ENCODE peak calls at places on chromosomes 3 and 15, in seven cellular contexts. Q is thoracic aorta; S is H7; R is CD8-positive, alpha-beta memory T cell; L is HEK293T; F is astrocyte of the spinal cord; W is epithelial cell of esophagus. T is an unnamed sample.

GRCh38 chr3:156826144-156826895 is at the start of gene LEKR1:
- DNase-seq in Q (peak), S (peak), R (peak), L (peak), F (peak), W (peak), T (peak)

GRCh38 chr3:180421221-180421620 is 180.7 kb upstream of the TTC14 start:
- DNase-seq in Q (no peak), S (no peak), R (no peak), L (no peak), F (no peak), W (peak), T (no peak)

GRCh38 chr15:64348455-64348854 is 7.5 kb downstream of the CSNK1G1 start:
- DNase-seq in Q (no peak), S (no peak), R (no peak), L (no peak), F (peak), W (no peak), T (no peak)

GRCh38 chr3:121574449-121574848 is 6.7 kb downstream of the ARGFX start:
- DNase-seq in Q (no peak), S (no peak), R (no peak), L (no peak), F (no peak), W (peak), T (peak)

GRCh38 chr15:31326729-31327673 is at the start of gene KLF13:
- DNase-seq in Q (no peak), S (peak), R (no peak), L (peak), F (peak), W (peak), T (peak)

GRCh38 chr3:148739720-148740119 is 42.0 kb downstream of the AGTR1 start:
- DNase-seq in Q (no peak), S (no peak), R (no peak), L (no peak), F (no peak), W (no peak), T (no peak)

GRCh38 chr15:60589253-60589652 is 110.3 kb upstream of the ICE2 start:
- DNase-seq in Q (no peak), S (no peak), R (no peak), L (no peak), F (no peak), W (no peak), T (no peak)

GRCh38 chr3:41327718-41328117 is 128.4 kb downstream of the CTNNB1 start:
- DNase-seq in Q (no peak), S (no peak), R (no peak), L (no peak), F (peak), W (peak), T (no peak)

GRCh38 chr3:102512734-102513518 is 78.1 kb downstream of the ZPLD1 start:
- DNase-seq in Q (no peak), S (no peak), R (no peak), L (peak), F (peak), W (peak), T (no peak)

GRCh38 chr3:126274735-126275734 is 82.2 kb downstream of the KLF15 start:
- DNase-seq in Q (no peak), S (no peak), R (no peak), L (no peak), F (no peak), W (no peak), T (no peak)

GRCh38 chr15:28892789-28893610 is 7.2 kb downstream of the APBA2 start:
- DNase-seq in Q (no peak), S (no peak), R (no peak), L (no peak), F (no peak), W (peak), T (no peak)

GRCh38 chr3:134074001-134074789 is 44.5 kb upstream of the SLCO2A1 start:
- DNase-seq in Q (no peak), S (no peak), R (no peak), L (no peak), F (no peak), W (no peak), T (no peak)

GRCh38 chr15:63843901-63844317 is 10.2 kb upstream of the HERC1 start:
- DNase-seq in Q (no peak), S (no peak), R (no peak), L (no peak), F (peak), W (peak), T (no peak)

GRCh38 chr3:117910820-117911524 is 1123.7 kb downstream of the IGSF11 start:
- DNase-seq in Q (no peak), S (peak), R (no peak), L (no peak), F (no peak), W (no peak), T (no peak)

GRCh38 chr3:30502051-30502741 is 104.2 kb upstream of the TGFBR2 start:
- DNase-seq in Q (no peak), S (no peak), R (no peak), L (no peak), F (no peak), W (peak), T (no peak)

GRCh38 chr15:51770902-51771301 is 19.5 kb downstream of the TMOD2 start:
- DNase-seq in Q (no peak), S (no peak), R (no peak), L (no peak), F (no peak), W (no peak), T (no peak)